ENCODE peak calls at places on chromosome 19, in nine cellular contexts. L, A, J, S, G, W, D, H and V are unnamed samples.

GRCh38 chr19:3692141-3693029 is 7.9 kb downstream of the PIP5K1C start:
- DNase-seq in H (no peak), A (peak; percentile 19), J (no peak), L (no peak), D (peak; percentile 66), W (no peak), S (no peak), G (peak; percentile 86), V (no peak)

GRCh38 chr19:55165952-55166529 is 372 bp downstream of the DNAAF3 start:
- DNase-seq in G (peak; percentile 76), W (peak; percentile 47), J (peak; percentile 69), A (peak; percentile 46), H (peak; percentile 74), D (peak; percentile 53), S (no peak), L (no peak), V (peak; percentile 86)

GRCh38 chr19:16654621-16655020 is 5.3 kb downstream of the SMIM7 start:
- DNase-seq in A (no peak), H (no peak), J (no peak), D (no peak), G (no peak), W (no peak), L (no peak), S (no peak), V (no peak)

GRCh38 chr19:5774921-5775320 is 9.6 kb downstream of the PRR22 start:
- DNase-seq in W (no peak), S (no peak), L (no peak), J (peak; percentile 13), D (no peak), A (no peak), G (no peak), H (no peak), V (no peak)

GRCh38 chr19:6736917-6737283 is 480 bp downstream of the GPR108 start:
- DNase-seq in W (no peak), A (no peak), D (no peak), L (no peak), H (no peak), G (no peak), J (no peak), S (no peak), V (no peak)

GRCh38 chr19:1503089-1503924 is 9.5 kb downstream of the ADAMTSL5 start:
- DNase-seq in J (peak; percentile 29), S (no peak), H (peak; percentile 31), W (peak; percentile 79), G (peak; percentile 86), D (peak; percentile 83), L (peak; percentile 42), A (peak; percentile 77), V (peak; percentile 55)

GRCh38 chr19:47471733-47472457 is at the start of gene SLC8A2:
- DNase-seq in L (no peak), S (no peak), D (peak; percentile 72), G (peak; percentile 74), A (peak; percentile 34), H (peak; percentile 73), J (peak; percentile 75), W (peak; percentile 78), V (no peak)

GRCh38 chr19:39136225-39136940 is 10.8 kb downstream of the PAK4 start:
- DNase-seq in J (no peak), L (no peak), A (no peak), D (no peak), S (no peak), G (peak; percentile 44), H (no peak), W (no peak), V (no peak)

GRCh38 chr19:55160128-55160985 is 2.8 kb upstream of the TNNI3 start:
- DNase-seq in J (peak; percentile 96), W (peak; percentile 88), S (no peak), G (peak; percentile 96), A (peak; percentile 95), D (peak; percentile 93), H (peak; percentile 83), L (peak; percentile 68), V (peak; percentile 94)

GRCh38 chr19:15666883-15667282 is 6.0 kb upstream of the CYP4F12 start:
- DNase-seq in L (no peak), J (no peak), D (no peak), S (no peak), G (no peak), A (no peak), W (no peak), H (no peak), V (no peak)

GRCh38 chr19:28569132-28570114 is 643.5 kb downstream of the UQCRFS1 start:
- DNase-seq in D (no peak), L (no peak), H (no peak), J (no peak), W (no peak), A (no peak), S (no peak), G (no peak), V (no peak)

GRCh38 chr19:5058456-5059190 is 89.7 kb downstream of the KDM4B start:
- DNase-seq in G (no peak), D (no peak), L (no peak), W (peak; percentile 19), H (peak; percentile 49), A (no peak), J (peak; percentile 46), S (no peak), V (no peak)

GRCh38 chr19:48284891-48285290 is 15.0 kb downstream of the ZNF114 start:
- DNase-seq in H (no peak), D (no peak), L (no peak), A (no peak), S (no peak), J (no peak), G (no peak), W (peak; percentile 32), V (no peak)

GRCh38 chr19:51571599-51571998 is 516 bp downstream of the ZNF175 start:
- DNase-seq in J (no peak), L (no peak), D (no peak), W (peak; percentile 40), G (no peak), H (no peak), A (no peak), S (no peak), V (no peak)

GRCh38 chr19:21087871-21088270 is 5.9 kb downstream of the ZNF714 start:
- DNase-seq in G (no peak), S (no peak), D (no peak), W (no peak), H (no peak), J (no peak), A (no peak), L (no peak), V (no peak)

GRCh38 chr19:3722443-3723109 is 14.4 kb downstream of the TJP3 start:
- DNase-seq in J (no peak), G (no peak), H (no peak), D (no peak), A (no peak), W (peak; percentile 20), L (no peak), S (no peak), V (no peak)

GRCh38 chr19:7203317-7203716 is 90.9 kb downstream of the INSR start:
- DNase-seq in A (no peak), S (no peak), H (no peak), W (no peak), L (no peak), J (no peak), G (no peak), D (no peak), V (no peak)

GRCh38 chr19:6533746-6534418 is 3.1 kb downstream of the TNFSF9 start:
- DNase-seq in W (no peak), J (no peak), A (no peak), G (no peak), S (no peak), L (no peak), H (no peak), D (no peak), V (no peak)